ENCODE peak calls at places on chromosome 21, in seven cellular contexts. W is testis, P is cardiac muscle cell, I is HCT116, J is K562, S is A549, U is H1. E is an unnamed sample.

GRCh38 chr21:28540514-28540913 is 452.2 kb downstream of the LTN1 start:
- DNase-seq in U (no peak), J (no peak), S (no peak), W (no peak), I (no peak), P (no peak), E (no peak)

GRCh38 chr21:29219165-29219770 is 79.5 kb upstream of the BACH1 start:
- DNase-seq in P (no peak), J (no peak), S (no peak), W (peak), I (no peak), U (no peak), E (no peak)

GRCh38 chr21:28516996-28517592 is 475.6 kb downstream of the LTN1 start:
- DNase-seq in I (no peak), J (no peak), P (peak), S (peak), U (peak), W (peak), E (peak)

GRCh38 chr21:16241500-16241963 is 511.8 kb downstream of the USP25 start:
- DNase-seq in U (peak), I (no peak), W (no peak), P (peak), S (peak), J (no peak), E (no peak)

GRCh38 chr21:15224346-15225086 is 159.7 kb upstream of the NRIP1 start:
- DNase-seq in I (peak), P (no peak), U (no peak), S (peak), J (no peak), W (no peak), E (no peak)

GRCh38 chr21:40631201-40631600 is 215.8 kb downstream of the DSCAM start:
- DNase-seq in P (no peak), W (no peak), U (no peak), I (no peak), S (no peak), J (no peak), E (no peak)

GRCh38 chr21:32529679-32530078 is 55.6 kb downstream of the TCP10L start:
- DNase-seq in I (no peak), P (no peak), W (no peak), U (no peak), J (no peak), S (no peak), E (no peak)

GRCh38 chr21:32300117-32300681 is 1.5 kb downstream of the MRAP start:
- DNase-seq in U (no peak), S (no peak), W (no peak), I (no peak), P (no peak), J (no peak), E (no peak)

GRCh38 chr21:9759972-9760371 is 761.4 kb upstream of the TPTE start:
- DNase-seq in W (peak), U (no peak), S (no peak), P (no peak), J (no peak), I (no peak), E (no peak)

DNA sequence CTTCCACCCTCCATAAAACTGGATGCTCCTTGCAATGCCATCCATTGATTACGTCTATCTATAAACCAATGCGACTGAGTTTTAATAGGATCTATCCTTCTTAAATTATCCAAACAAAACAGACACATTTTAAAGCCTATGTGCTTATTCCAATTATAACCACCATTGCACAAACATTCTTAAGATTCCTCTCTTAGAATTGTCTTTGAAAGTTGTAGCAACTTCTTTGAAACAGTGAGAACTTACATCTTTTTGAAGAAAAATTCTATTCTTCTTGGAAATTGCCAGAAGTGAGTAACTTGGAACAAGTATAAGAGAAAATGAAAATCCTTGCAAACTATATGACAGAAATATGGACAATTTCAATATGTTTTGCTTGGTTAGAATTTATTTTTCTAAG is at the start of gene KRTAP26-1:
- DNase-seq in I (no peak), P (no peak), W (no peak), U (no peak), J (no peak), S (no peak), E (no peak)
- H3K27ac ChIP-seq in I (no peak), P (no peak), W (no peak), U (no peak), J (no peak), S (no peak), E (no peak)

DNA sequence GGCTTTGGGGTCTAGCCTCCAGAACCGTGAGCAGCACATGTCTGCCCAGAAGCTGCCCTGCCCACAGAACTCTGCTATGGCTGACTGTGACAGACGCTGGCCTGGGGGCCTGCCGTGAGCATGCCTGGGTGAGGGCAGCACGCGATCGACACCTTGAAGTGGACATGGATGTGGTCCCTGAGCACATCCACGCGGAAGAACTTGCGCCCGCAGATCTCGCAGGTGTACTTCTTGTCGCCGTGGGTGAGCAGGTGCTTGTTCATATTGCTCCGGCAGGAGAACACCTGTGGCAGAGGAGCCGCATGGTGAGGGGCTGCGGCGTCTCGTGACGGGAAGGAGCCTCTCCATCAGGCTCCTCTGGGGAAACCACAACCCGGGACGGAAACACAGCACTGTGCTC is 56.0 kb downstream of the PRDM15 start:
- DNase-seq in I (no peak), S (no peak), W (no peak), U (no peak), J (no peak), P (no peak), E (no peak)
- H3K27ac ChIP-seq in I (no peak), S (no peak), W (no peak), U (no peak), J (no peak), P (no peak), E (no peak)

GRCh38 chr21:46553993-46554392 is 50.9 kb downstream of the S100B start:
- DNase-seq in J (no peak), U (no peak), S (no peak), I (no peak), W (no peak), P (no peak), E (no peak)
- H3K27ac ChIP-seq in J (no peak), U (no peak), S (no peak), I (no peak), W (no peak), P (no peak), E (no peak)

GRCh38 chr21:45162115-45162514 is 87.7 kb downstream of the ADARB1 start:
- DNase-seq in W (no peak), S (no peak), J (no peak), I (no peak), P (no peak), U (no peak), E (no peak)

GRCh38 chr21:45164838-45165237 is 90.5 kb downstream of the ADARB1 start:
- DNase-seq in J (no peak), W (no peak), U (no peak), I (no peak), S (no peak), P (no peak), E (no peak)

GRCh38 chr21:45164124-45164511 is 89.7 kb downstream of the ADARB1 start:
- DNase-seq in U (no peak), P (no peak), S (no peak), J (no peak), I (no peak), W (no peak), E (no peak)

GRCh38 chr21:45162809-45163208 is 88.4 kb downstream of the ADARB1 start:
- DNase-seq in S (no peak), U (no peak), I (no peak), P (no peak), J (no peak), W (peak), E (no peak)

GRCh38 chr21:45163413-45164123 is 89.2 kb downstream of the ADARB1 start:
- DNase-seq in J (no peak), I (no peak), S (no peak), W (peak), P (no peak), U (no peak), E (no peak)
- H3K27ac ChIP-seq in J (no peak), I (no peak), S (no peak), W (no peak), P (peak), U (no peak), E (no peak)

DNA sequence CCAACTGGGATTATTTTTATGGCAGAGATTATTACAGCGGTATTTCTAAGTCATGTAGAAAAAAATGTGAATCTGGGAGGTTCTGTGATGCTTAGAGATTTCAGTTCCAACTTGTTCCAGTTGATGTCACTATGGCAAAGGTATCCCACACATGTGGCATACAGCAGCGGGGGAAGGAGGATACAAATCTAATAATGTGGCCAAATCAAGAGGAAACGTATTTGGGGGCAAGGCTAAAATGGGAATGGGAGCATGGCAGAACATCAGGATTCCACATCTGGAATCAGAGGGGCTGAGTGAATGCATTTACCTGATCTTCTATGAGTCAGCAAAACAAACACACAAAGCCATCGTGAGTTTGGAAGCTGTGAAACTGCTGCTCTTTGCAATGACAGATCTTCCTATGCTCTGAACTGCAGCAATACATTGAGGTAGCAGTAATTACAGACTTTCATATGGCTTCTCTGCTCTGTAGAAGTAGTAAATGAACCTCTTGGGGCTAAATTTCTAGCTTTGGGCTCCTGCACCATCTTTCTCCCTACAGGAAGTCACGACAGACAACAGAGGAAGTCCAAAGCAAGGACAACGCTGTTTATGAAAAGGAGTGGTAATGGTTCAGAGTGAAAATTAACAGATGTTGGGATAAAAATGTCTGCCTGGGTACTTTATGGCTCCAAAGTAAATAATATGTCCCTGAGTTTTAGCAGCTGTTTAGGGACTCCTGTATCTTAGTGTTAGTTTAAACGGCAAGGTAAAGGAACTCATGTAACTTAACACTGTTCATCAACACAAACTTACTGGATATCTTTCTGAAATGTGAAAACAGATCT is 55.6 kb downstream of the GABPA start:
- DNase-seq in P (peak), W (no peak), I (peak), U (no peak), J (no peak), S (peak), E (no peak)
- H3K27ac ChIP-seq in P (no peak), W (no peak), I (no peak), U (no peak), J (no peak), S (peak), E (no peak)

GRCh38 chr21:38388684-38389676 is 109.3 kb downstream of the ERG start:
- DNase-seq in S (no peak), P (no peak), U (no peak), I (no peak), W (no peak), J (no peak), E (no peak)

GRCh38 chr21:38384675-38385074 is 113.6 kb downstream of the ERG start:
- DNase-seq in S (no peak), J (no peak), I (no peak), U (no peak), W (no peak), P (no peak), E (no peak)

GRCh38 chr21:38386967-38387366 is 111.3 kb downstream of the ERG start:
- DNase-seq in S (no peak), J (no peak), P (no peak), I (no peak), U (no peak), W (no peak), E (no peak)

GRCh38 chr21:38389891-38390290 is 108.4 kb downstream of the ERG start:
- DNase-seq in S (no peak), U (no peak), W (no peak), P (no peak), J (no peak), I (no peak), E (no peak)

GRCh38 chr21:38388219-38388618 is 110.1 kb downstream of the ERG start:
- DNase-seq in W (no peak), I (no peak), P (no peak), S (no peak), J (no peak), U (no peak), E (no peak)
- H3K27ac ChIP-seq in W (no peak), I (no peak), P (no peak), S (no peak), J (no peak), U (no peak), E (no peak)

GRCh38 chr21:43954042-43954441 is 58.1 kb upstream of the TRAPPC10 start:
- DNase-seq in U (no peak), P (no peak), W (no peak), J (no peak), I (no peak), S (no peak), E (no peak)
- H3K27ac ChIP-seq in U (no peak), P (no peak), W (no peak), J (no peak), I (no peak), S (no peak), E (no peak)

GRCh38 chr21:45011911-45012660 is 62.3 kb upstream of the ADARB1 start:
- DNase-seq in U (peak), J (no peak), I (peak), W (no peak), P (peak), S (peak), E (no peak)

GRCh38 chr21:45011426-45011825 is 63.0 kb upstream of the ADARB1 start:
- DNase-seq in W (no peak), I (no peak), J (no peak), P (no peak), S (no peak), U (no peak), E (no peak)

GRCh38 chr21:45010860-45011259 is 63.5 kb upstream of the ADARB1 start:
- DNase-seq in U (no peak), J (no peak), I (no peak), P (no peak), S (no peak), W (no peak), E (no peak)

GRCh38 chr21:45010096-45010495 is 64.3 kb upstream of the ADARB1 start:
- DNase-seq in S (no peak), J (no peak), W (no peak), U (no peak), P (peak), I (no peak), E (no peak)

DNA sequence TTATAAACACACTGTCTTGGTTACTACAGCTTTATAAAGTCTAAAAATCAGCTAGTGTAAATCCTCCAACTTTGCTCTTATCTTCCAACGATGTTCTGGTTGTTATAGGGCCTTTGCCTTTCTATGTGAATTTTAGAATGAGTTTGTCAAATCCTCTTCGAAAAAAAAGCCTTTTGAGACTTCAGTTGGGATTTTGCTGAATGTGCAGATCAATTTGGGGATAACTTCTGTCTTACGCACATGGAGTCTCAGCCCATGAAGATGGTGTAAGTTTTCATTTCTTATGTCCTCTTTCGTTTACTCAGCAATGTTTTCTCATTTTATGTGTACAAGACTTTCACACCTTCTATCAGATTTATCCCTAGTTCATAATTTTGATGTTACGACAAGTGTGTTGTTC is 64.8 kb upstream of the ADARB1 start:
- DNase-seq in I (no peak), S (no peak), W (no peak), P (no peak), J (no peak), U (no peak), E (no peak)
- H3K27ac ChIP-seq in I (no peak), S (no peak), W (no peak), P (no peak), J (no peak), U (no peak), E (no peak)

GRCh38 chr21:38259665-38260064 is 2.9 kb downstream of the KCNJ15 start:
- DNase-seq in U (no peak), W (no peak), S (no peak), P (no peak), I (no peak), J (no peak), E (no peak)
- H3K27ac ChIP-seq in U (no peak), W (no peak), S (peak), P (no peak), I (no peak), J (no peak), E (no peak)

GRCh38 chr21:36928960-36929359 is 37.5 kb downstream of the HLCS start:
- DNase-seq in W (no peak), I (no peak), J (no peak), S (no peak), U (no peak), P (no peak), E (no peak)
- H3K27ac ChIP-seq in W (no peak), I (no peak), J (no peak), S (peak), U (no peak), P (no peak), E (no peak)